ENCODE peak calls at places on chromosomes 3 and 15, in five cellular contexts. C is A673, R is adrenal gland, E is BJ, K is A549. J is an unnamed sample.

GRCh38 chr15:98744506-98744905 is 96.2 kb downstream of the IGF1R start:
- DNase-seq in C (no peak), R (no peak), E (no peak), K (no peak), J (no peak)

GRCh38 chr15:66842710-66843441 is 140.8 kb downstream of the SMAD6 start:
- DNase-seq in C (peak), R (peak), E (no peak), K (peak), J (no peak)

GRCh38 chr3:183635107-183635430 is 354 bp upstream of the KLHL24 start:
- DNase-seq in C (no peak), R (no peak), E (no peak), K (no peak), J (no peak)

GRCh38 chr3:138937690-138938055 is 9.3 kb downstream of the FOXL2 start:
- DNase-seq in C (no peak), R (no peak), E (no peak), K (no peak), J (no peak)

GRCh38 chr3:78589242-78589641 is 1178.6 kb downstream of the ROBO1 start:
- DNase-seq in C (no peak), R (no peak), E (no peak), K (no peak), J (no peak)

GRCh38 chr15:39013262-39013661 is 448.6 kb upstream of the RASGRP1 start:
- DNase-seq in C (no peak), R (no peak), E (no peak), K (no peak), J (no peak)

GRCh38 chr15:33313491-33313890 is 2.7 kb downstream of the RYR3 start:
- DNase-seq in C (no peak), R (no peak), E (no peak), K (no peak), J (no peak)

GRCh38 chr3:23831517-23832394 is 26.0 kb downstream of the UBE2E1 start:
- DNase-seq in C (no peak), R (no peak), E (no peak), K (no peak), J (no peak)

GRCh38 chr3:168620854-168621253 is 525.1 kb upstream of the GOLIM4 start:
- DNase-seq in C (peak), R (no peak), E (no peak), K (peak), J (no peak)

GRCh38 chr3:45034612-45035252 is 8.6 kb downstream of the CLEC3B start:
- DNase-seq in C (no peak), R (peak), E (no peak), K (no peak), J (no peak)

GRCh38 chr15:45454825-45455224 is 67.7 kb downstream of the SLC30A4 start:
- DNase-seq in C (peak), R (peak), E (peak), K (peak), J (no peak)

GRCh38 chr15:82570721-82571519 is 30.7 kb upstream of the RPS17 start:
- DNase-seq in C (no peak), R (no peak), E (no peak), K (no peak), J (no peak)

GRCh38 chr15:49900036-49900435 is 219.0 kb downstream of the ATP8B4 start:
- DNase-seq in C (no peak), R (no peak), E (no peak), K (no peak), J (no peak)
- H3K4me3 ChIP-seq in C (no peak), R (no peak), E (no peak), K (no peak), J (no peak)

GRCh38 chr3:87037652-87038051 is 46.7 kb upstream of the VGLL3 start:
- DNase-seq in C (no peak), R (no peak), E (no peak), K (no peak), J (no peak)
- TF ChIP-seq CTCF in C (no peak), R (no peak), E (no peak), K (no peak), J (no peak)

GRCh38 chr3:190076601-190077444 is 43.9 kb downstream of the P3H2 start:
- DNase-seq in C (peak), R (peak), E (peak), K (peak), J (no peak)
- H3K4me3 ChIP-seq in C (no peak), R (no peak), E (no peak), K (no peak), J (no peak)

DNA sequence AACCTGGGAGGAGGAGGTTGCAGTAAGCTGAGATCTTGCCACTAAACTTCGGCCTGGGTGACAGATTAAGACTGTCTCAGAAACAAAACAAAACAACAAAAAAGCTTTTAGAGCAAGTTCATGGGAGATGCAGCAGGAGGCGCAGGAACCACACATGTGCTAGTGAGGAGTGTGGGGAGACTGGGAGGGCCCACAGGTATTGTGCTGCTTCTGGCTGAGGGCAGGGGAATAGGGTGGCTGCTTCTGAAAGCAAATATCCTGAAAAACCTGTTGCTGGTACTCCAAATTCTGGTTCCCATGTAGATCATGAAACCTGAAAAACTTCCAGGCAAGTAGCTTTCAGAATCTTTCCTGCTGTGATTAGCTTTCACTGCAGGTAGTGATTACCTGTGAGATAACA is 22.1 kb downstream of the TYRO3 start:
- DNase-seq in C (peak), R (no peak), E (no peak), K (peak), J (peak)
- TF ChIP-seq CTCF in C (peak), R (no peak), E (peak), K (no peak), J (peak)

DNA sequence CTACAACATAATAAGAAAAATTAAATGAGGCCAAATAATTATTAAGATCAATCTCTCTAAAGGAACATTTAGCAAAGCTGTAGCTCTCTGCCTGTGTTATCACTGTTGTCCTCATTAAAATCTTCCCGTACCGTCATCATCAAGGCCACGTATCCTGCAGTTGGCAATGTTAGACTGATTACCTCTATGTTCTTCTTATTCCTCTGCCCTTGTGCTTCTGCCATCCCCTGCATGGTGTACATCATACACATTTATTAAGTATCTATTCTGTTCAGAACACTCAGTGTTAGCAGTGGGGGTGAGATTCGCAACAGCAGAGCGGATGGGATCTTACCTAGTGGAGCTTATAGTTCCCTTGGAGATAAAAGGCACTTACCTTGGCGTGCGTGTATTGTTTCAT is 12.8 kb downstream of the TPRG1 start:
- DNase-seq in C (no peak), R (peak), E (no peak), K (no peak), J (no peak)
- H3K4me3 ChIP-seq in C (no peak), R (no peak), E (no peak), K (no peak), J (no peak)

GRCh38 chr3:87900061-87900460 is 158.7 kb downstream of the CGGBP1 start:
- DNase-seq in C (peak), R (no peak), E (no peak), K (no peak), J (no peak)
- TF ChIP-seq CTCF in C (peak), R (peak), E (peak), K (no peak), J (peak)

J was measured in LNCaP clone FGC.